ENCODE peak calls at places on chromosome 12, in six cellular contexts. L is CD8-positive, alpha-beta memory T cell; R is foreskin fibroblast; Y is NCI-H510A treated with DMSO at 0.1 percent for 48 hours; O is non-pigmented ciliary epithelial cell; V is coronary artery. E is an unnamed sample.

GRCh38 chr12:46921048-46921753 is 95.4 kb upstream of the SLC38A4 start:
- DNase-seq in Y (no peak), L (no peak), R (peak), V (no peak), O (no peak), E (no peak)

GRCh38 chr12:105775351-105775750 is 363.4 kb downstream of the NUAK1 start:
- DNase-seq in O (peak), L (no peak), V (no peak), Y (peak), R (no peak), E (no peak)

GRCh38 chr12:112664569-112664968 is 127.0 kb upstream of the RPH3A start:
- DNase-seq in L (no peak), Y (no peak), V (no peak), R (no peak), O (no peak), E (no peak)

GRCh38 chr12:119673634-119674033 is 5.7 kb downstream of the PRKAB1 start:
- DNase-seq in O (no peak), V (no peak), L (no peak), Y (no peak), R (no peak), E (no peak)

GRCh38 chr12:132541200-132541599 is 51.2 kb downstream of the FBRSL1 start:
- DNase-seq in L (no peak), Y (no peak), V (no peak), O (no peak), R (no peak), E (no peak)

GRCh38 chr12:47805417-47805816 is 14.3 kb downstream of the HDAC7 start:
- DNase-seq in L (no peak), R (no peak), Y (no peak), O (no peak), V (no peak), E (no peak)

GRCh38 chr12:116136340-116136739 is 141.2 kb downstream of the MED13L start:
- DNase-seq in R (peak), Y (no peak), V (no peak), O (no peak), L (no peak), E (no peak)

GRCh38 chr12:124332068-124332672 is 37.3 kb downstream of the RFLNA start:
- DNase-seq in V (no peak), L (no peak), O (no peak), Y (no peak), R (no peak), E (no peak)

GRCh38 chr12:6336859-6337744 is 4.8 kb downstream of the TNFRSF1A start:
- DNase-seq in O (no peak), R (no peak), L (peak), Y (no peak), V (no peak), E (no peak)

GRCh38 chr12:120466560-120467315 is 2.8 kb downstream of the SRSF9 start:
- DNase-seq in R (no peak), Y (no peak), O (no peak), V (no peak), L (peak), E (peak)

GRCh38 chr12:15789215-15790171 is at the start of gene EPS8:
- DNase-seq in V (peak), R (peak), O (no peak), Y (peak), L (peak), E (peak)

GRCh38 chr12:19307451-19307850 is 131.8 kb upstream of the AEBP2 start:
- DNase-seq in Y (no peak), L (no peak), R (no peak), V (no peak), O (no peak), E (no peak)

E was measured in NCI-H146.